ENCODE peak calls at places on chromosomes 12 and 14, in ten cellular contexts. One of them, this sample, is unnamed.

GRCh38 chr12:65881965-65882413 is 57.7 kb downstream of the HMGA2 start:
- DNase-seq in stimulated activated naive CD4-positive, alpha-beta T cell: no peak
- DNase-seq in NCI-H748 treated with DMSO at 0.1 percent for 48 hours: no peak
- DNase-seq in breast epithelium: peak; percentile 69
- DNase-seq in fibroblast of the aortic adventitia: peak; percentile 96
- DNase-seq in fibroblast of lung: peak; percentile 90
- DNase-seq in T-cell: no peak
- DNase-seq in EH: no peak
- DNase-seq in progenitor cell of endocrine pancreas: no peak
- DNase-seq in GM06990: no peak
- DNase-seq in this sample: peak; percentile 70

GRCh38 chr12:24476310-24476709 is 472.6 kb downstream of the BCAT1 start:
- DNase-seq in fibroblast of lung: no peak
- DNase-seq in GM06990: no peak
- DNase-seq in T-cell: no peak
- DNase-seq in EH: no peak
- DNase-seq in breast epithelium: no peak
- DNase-seq in fibroblast of the aortic adventitia: no peak
- DNase-seq in progenitor cell of endocrine pancreas: no peak
- DNase-seq in stimulated activated naive CD4-positive, alpha-beta T cell: no peak
- DNase-seq in NCI-H748 treated with DMSO at 0.1 percent for 48 hours: no peak
- DNase-seq in this sample: no peak

GRCh38 chr12:95473440-95473946 is 459 bp upstream of the METAP2 start:
- DNase-seq in breast epithelium: no peak
- DNase-seq in T-cell: no peak
- DNase-seq in EH: peak; percentile 55
- DNase-seq in stimulated activated naive CD4-positive, alpha-beta T cell: peak; percentile 58
- DNase-seq in progenitor cell of endocrine pancreas: no peak
- DNase-seq in fibroblast of the aortic adventitia: peak; percentile 57
- DNase-seq in NCI-H748 treated with DMSO at 0.1 percent for 48 hours: peak; percentile 57
- DNase-seq in fibroblast of lung: peak; percentile 61
- DNase-seq in GM06990: peak; percentile 9
- DNase-seq in this sample: peak; percentile 33

GRCh38 chr14:105455086-105455640 is 19.5 kb upstream of the CRIP2 start:
- DNase-seq in fibroblast of the aortic adventitia: no peak
- DNase-seq in fibroblast of lung: no peak
- DNase-seq in EH: no peak
- DNase-seq in T-cell: no peak
- DNase-seq in progenitor cell of endocrine pancreas: no peak
- DNase-seq in NCI-H748 treated with DMSO at 0.1 percent for 48 hours: no peak
- DNase-seq in stimulated activated naive CD4-positive, alpha-beta T cell: no peak
- DNase-seq in breast epithelium: no peak
- DNase-seq in GM06990: no peak
- DNase-seq in this sample: no peak

GRCh38 chr14:24463806-24464785 is 21.5 kb upstream of the SDR39U1 start:
- DNase-seq in NCI-H748 treated with DMSO at 0.1 percent for 48 hours: no peak
- DNase-seq in EH: no peak
- DNase-seq in T-cell: no peak
- DNase-seq in fibroblast of the aortic adventitia: no peak
- DNase-seq in breast epithelium: no peak
- DNase-seq in fibroblast of lung: no peak
- DNase-seq in stimulated activated naive CD4-positive, alpha-beta T cell: no peak
- DNase-seq in GM06990: no peak
- DNase-seq in progenitor cell of endocrine pancreas: no peak
- DNase-seq in this sample: no peak

GRCh38 chr14:50402965-50403364 is 6.3 kb upstream of the CDKL1 start:
- DNase-seq in EH: peak; percentile 44
- DNase-seq in progenitor cell of endocrine pancreas: no peak
- DNase-seq in GM06990: no peak
- DNase-seq in fibroblast of lung: no peak
- DNase-seq in NCI-H748 treated with DMSO at 0.1 percent for 48 hours: no peak
- DNase-seq in breast epithelium: no peak
- DNase-seq in stimulated activated naive CD4-positive, alpha-beta T cell: no peak
- DNase-seq in fibroblast of the aortic adventitia: no peak
- DNase-seq in T-cell: no peak
- DNase-seq in this sample: peak; percentile 26

GRCh38 chr14:105212541-105213305 is 31.6 kb upstream of the NUDT14 start:
- DNase-seq in breast epithelium: no peak
- DNase-seq in GM06990: no peak
- DNase-seq in fibroblast of lung: no peak
- DNase-seq in T-cell: no peak
- DNase-seq in stimulated activated naive CD4-positive, alpha-beta T cell: no peak
- DNase-seq in NCI-H748 treated with DMSO at 0.1 percent for 48 hours: no peak
- DNase-seq in progenitor cell of endocrine pancreas: no peak
- DNase-seq in fibroblast of the aortic adventitia: no peak
- DNase-seq in EH: no peak
- DNase-seq in this sample: no peak

GRCh38 chr14:72736348-72736747 is 157.6 kb downstream of the DPF3 start:
- DNase-seq in fibroblast of the aortic adventitia: peak; percentile 20
- DNase-seq in breast epithelium: no peak
- DNase-seq in fibroblast of lung: peak; percentile 84
- DNase-seq in progenitor cell of endocrine pancreas: no peak
- DNase-seq in T-cell: no peak
- DNase-seq in stimulated activated naive CD4-positive, alpha-beta T cell: no peak
- DNase-seq in EH: peak; percentile 91
- DNase-seq in NCI-H748 treated with DMSO at 0.1 percent for 48 hours: no peak
- DNase-seq in GM06990: no peak
- DNase-seq in this sample: peak; percentile 87

GRCh38 chr14:24639270-24639669 is 5.3 kb upstream of the GZMB start:
- DNase-seq in EH: no peak
- DNase-seq in GM06990: no peak
- DNase-seq in fibroblast of lung: no peak
- DNase-seq in breast epithelium: no peak
- DNase-seq in progenitor cell of endocrine pancreas: no peak
- DNase-seq in fibroblast of the aortic adventitia: no peak
- DNase-seq in T-cell: no peak
- DNase-seq in NCI-H748 treated with DMSO at 0.1 percent for 48 hours: no peak
- DNase-seq in stimulated activated naive CD4-positive, alpha-beta T cell: no peak
- DNase-seq in this sample: no peak

GRCh38 chr12:75783093-75783877 is 248.3 kb downstream of the PHLDA1 start:
- DNase-seq in fibroblast of the aortic adventitia: no peak
- DNase-seq in fibroblast of lung: peak; percentile 53
- DNase-seq in breast epithelium: no peak
- DNase-seq in GM06990: no peak
- DNase-seq in EH: no peak
- DNase-seq in progenitor cell of endocrine pancreas: no peak
- DNase-seq in stimulated activated naive CD4-positive, alpha-beta T cell: no peak
- DNase-seq in NCI-H748 treated with DMSO at 0.1 percent for 48 hours: no peak
- DNase-seq in T-cell: no peak
- DNase-seq in this sample: no peak

GRCh38 chr12:288687-289086 is 26.1 kb upstream of the SLC6A13 start:
- DNase-seq in T-cell: no peak
- DNase-seq in breast epithelium: no peak
- DNase-seq in fibroblast of lung: peak; percentile 14
- DNase-seq in stimulated activated naive CD4-positive, alpha-beta T cell: no peak
- DNase-seq in EH: peak; percentile 54
- DNase-seq in fibroblast of the aortic adventitia: peak; percentile 81
- DNase-seq in GM06990: no peak
- DNase-seq in progenitor cell of endocrine pancreas: no peak
- DNase-seq in NCI-H748 treated with DMSO at 0.1 percent for 48 hours: no peak
- DNase-seq in this sample: peak; percentile 55

GRCh38 chr12:5494343-5494742 is 62.4 kb downstream of the NTF3 start:
- DNase-seq in NCI-H748 treated with DMSO at 0.1 percent for 48 hours: no peak
- DNase-seq in breast epithelium: no peak
- DNase-seq in EH: no peak
- DNase-seq in fibroblast of the aortic adventitia: no peak
- DNase-seq in progenitor cell of endocrine pancreas: no peak
- DNase-seq in GM06990: no peak
- DNase-seq in T-cell: no peak
- DNase-seq in fibroblast of lung: no peak
- DNase-seq in stimulated activated naive CD4-positive, alpha-beta T cell: no peak
- DNase-seq in this sample: no peak

GRCh38 chr12:69994593-69995222 is 169.7 kb downstream of the MYRFL start:
- DNase-seq in progenitor cell of endocrine pancreas: no peak
- DNase-seq in breast epithelium: no peak
- DNase-seq in fibroblast of lung: no peak
- DNase-seq in GM06990: no peak
- DNase-seq in stimulated activated naive CD4-positive, alpha-beta T cell: no peak
- DNase-seq in T-cell: no peak
- DNase-seq in EH: no peak
- DNase-seq in fibroblast of the aortic adventitia: peak; percentile 15
- DNase-seq in NCI-H748 treated with DMSO at 0.1 percent for 48 hours: no peak
- DNase-seq in this sample: peak; percentile 42

GRCh38 chr12:121033625-121034349 is 5.3 kb downstream of the OASL start:
- DNase-seq in EH: peak; percentile 80
- DNase-seq in progenitor cell of endocrine pancreas: no peak
- DNase-seq in fibroblast of lung: peak; percentile 39
- DNase-seq in T-cell: peak; percentile 46
- DNase-seq in breast epithelium: no peak
- DNase-seq in fibroblast of the aortic adventitia: peak; percentile 17
- DNase-seq in GM06990: no peak
- DNase-seq in stimulated activated naive CD4-positive, alpha-beta T cell: no peak
- DNase-seq in NCI-H748 treated with DMSO at 0.1 percent for 48 hours: no peak
- DNase-seq in this sample: peak; percentile 34

GRCh38 chr12:46886541-46887041 is 60.8 kb upstream of the SLC38A4 start:
- DNase-seq in progenitor cell of endocrine pancreas: no peak
- DNase-seq in breast epithelium: no peak
- DNase-seq in NCI-H748 treated with DMSO at 0.1 percent for 48 hours: no peak
- DNase-seq in T-cell: no peak
- DNase-seq in GM06990: no peak
- DNase-seq in stimulated activated naive CD4-positive, alpha-beta T cell: no peak
- DNase-seq in EH: peak; percentile 87
- DNase-seq in fibroblast of lung: no peak
- DNase-seq in fibroblast of the aortic adventitia: peak; percentile 55
- DNase-seq in this sample: peak; percentile 52

GRCh38 chr12:104486416-104486815 is 29.7 kb downstream of the CHST11 start:
- DNase-seq in breast epithelium: no peak
- DNase-seq in NCI-H748 treated with DMSO at 0.1 percent for 48 hours: no peak
- DNase-seq in EH: no peak
- DNase-seq in fibroblast of lung: no peak
- DNase-seq in stimulated activated naive CD4-positive, alpha-beta T cell: no peak
- DNase-seq in T-cell: no peak
- DNase-seq in GM06990: no peak
- DNase-seq in progenitor cell of endocrine pancreas: no peak
- DNase-seq in fibroblast of the aortic adventitia: peak; percentile 31
- DNase-seq in this sample: no peak

GRCh38 chr12:56718167-56718566 is 6.9 kb downstream of the NACA start:
- DNase-seq in breast epithelium: no peak
- DNase-seq in EH: no peak
- DNase-seq in T-cell: no peak
- DNase-seq in fibroblast of the aortic adventitia: no peak
- DNase-seq in GM06990: peak; percentile 37
- DNase-seq in fibroblast of lung: no peak
- DNase-seq in progenitor cell of endocrine pancreas: no peak
- DNase-seq in NCI-H748 treated with DMSO at 0.1 percent for 48 hours: no peak
- DNase-seq in stimulated activated naive CD4-positive, alpha-beta T cell: no peak
- DNase-seq in this sample: no peak

GRCh38 chr12:47088021-47088944 is 8.5 kb upstream of the AMIGO2 start:
- DNase-seq in breast epithelium: no peak
- DNase-seq in fibroblast of lung: no peak
- DNase-seq in GM06990: no peak
- DNase-seq in fibroblast of the aortic adventitia: peak; percentile 70
- DNase-seq in NCI-H748 treated with DMSO at 0.1 percent for 48 hours: peak; percentile 97
- DNase-seq in T-cell: no peak
- DNase-seq in EH: peak; percentile 48
- DNase-seq in stimulated activated naive CD4-positive, alpha-beta T cell: no peak
- DNase-seq in progenitor cell of endocrine pancreas: no peak
- DNase-seq in this sample: peak; percentile 83

GRCh38 chr14:71166434-71166833 is 259.2 kb downstream of the PCNX1 start:
- DNase-seq in EH: peak; percentile 74
- DNase-seq in breast epithelium: no peak
- DNase-seq in T-cell: no peak
- DNase-seq in progenitor cell of endocrine pancreas: no peak
- DNase-seq in stimulated activated naive CD4-positive, alpha-beta T cell: no peak
- DNase-seq in NCI-H748 treated with DMSO at 0.1 percent for 48 hours: no peak
- DNase-seq in GM06990: no peak
- DNase-seq in fibroblast of the aortic adventitia: peak; percentile 86
- DNase-seq in fibroblast of lung: peak; percentile 70
- DNase-seq in this sample: peak; percentile 89

GRCh38 chr12:26691234-26691970 is 141.6 kb downstream of the ITPR2 start:
- DNase-seq in stimulated activated naive CD4-positive, alpha-beta T cell: no peak
- DNase-seq in EH: peak; percentile 97
- DNase-seq in breast epithelium: no peak
- DNase-seq in fibroblast of the aortic adventitia: peak; percentile 92
- DNase-seq in GM06990: no peak
- DNase-seq in NCI-H748 treated with DMSO at 0.1 percent for 48 hours: peak; percentile 42
- DNase-seq in fibroblast of lung: peak; percentile 93
- DNase-seq in progenitor cell of endocrine pancreas: no peak
- DNase-seq in T-cell: no peak
- DNase-seq in this sample: peak; percentile 99

GRCh38 chr12:80848858-80849257 is 88.9 kb downstream of the LIN7A start:
- DNase-seq in fibroblast of the aortic adventitia: no peak
- DNase-seq in T-cell: no peak
- DNase-seq in progenitor cell of endocrine pancreas: no peak
- DNase-seq in EH: no peak
- DNase-seq in breast epithelium: no peak
- DNase-seq in fibroblast of lung: no peak
- DNase-seq in GM06990: no peak
- DNase-seq in stimulated activated naive CD4-positive, alpha-beta T cell: no peak
- DNase-seq in NCI-H748 treated with DMSO at 0.1 percent for 48 hours: no peak
- DNase-seq in this sample: no peak

GRCh38 chr12:55736780-55737580 is 5.9 kb upstream of the GDF11 start:
- DNase-seq in EH: peak; percentile 73
- DNase-seq in GM06990: no peak
- DNase-seq in NCI-H748 treated with DMSO at 0.1 percent for 48 hours: peak; percentile 68
- DNase-seq in stimulated activated naive CD4-positive, alpha-beta T cell: no peak
- DNase-seq in T-cell: peak; percentile 45
- DNase-seq in progenitor cell of endocrine pancreas: peak; percentile 49
- DNase-seq in fibroblast of the aortic adventitia: peak; percentile 75
- DNase-seq in fibroblast of lung: peak; percentile 76
- DNase-seq in breast epithelium: peak; percentile 62
- DNase-seq in this sample: peak; percentile 71

GRCh38 chr14:75566321-75566720 is 12.1 kb upstream of the FLVCR2 start:
- DNase-seq in GM06990: no peak
- DNase-seq in EH: no peak
- DNase-seq in fibroblast of the aortic adventitia: no peak
- DNase-seq in breast epithelium: peak; percentile 61
- DNase-seq in progenitor cell of endocrine pancreas: no peak
- DNase-seq in fibroblast of lung: no peak
- DNase-seq in NCI-H748 treated with DMSO at 0.1 percent for 48 hours: no peak
- DNase-seq in T-cell: peak; percentile 45
- DNase-seq in stimulated activated naive CD4-positive, alpha-beta T cell: peak; percentile 66
- DNase-seq in this sample: no peak

GRCh38 chr14:77573964-77574363 is 42.5 kb downstream of the SPTLC2 start:
- DNase-seq in fibroblast of the aortic adventitia: no peak
- DNase-seq in stimulated activated naive CD4-positive, alpha-beta T cell: no peak
- DNase-seq in T-cell: no peak
- DNase-seq in fibroblast of lung: no peak
- DNase-seq in progenitor cell of endocrine pancreas: no peak
- DNase-seq in EH: no peak
- DNase-seq in GM06990: no peak
- DNase-seq in breast epithelium: no peak
- DNase-seq in NCI-H748 treated with DMSO at 0.1 percent for 48 hours: no peak
- DNase-seq in this sample: no peak

GRCh38 chr12:122459211-122459610 is 36.7 kb upstream of the CLIP1 start:
- DNase-seq in breast epithelium: no peak
- DNase-seq in NCI-H748 treated with DMSO at 0.1 percent for 48 hours: no peak
- DNase-seq in GM06990: no peak
- DNase-seq in EH: peak; percentile 38
- DNase-seq in fibroblast of lung: no peak
- DNase-seq in stimulated activated naive CD4-positive, alpha-beta T cell: no peak
- DNase-seq in progenitor cell of endocrine pancreas: no peak
- DNase-seq in T-cell: no peak
- DNase-seq in fibroblast of the aortic adventitia: no peak
- DNase-seq in this sample: no peak

GRCh38 chr14:89474464-89474863 is 57.4 kb upstream of the FOXN3 start:
- DNase-seq in EH: no peak
- DNase-seq in breast epithelium: no peak
- DNase-seq in fibroblast of lung: no peak
- DNase-seq in fibroblast of the aortic adventitia: no peak
- DNase-seq in GM06990: no peak
- DNase-seq in stimulated activated naive CD4-positive, alpha-beta T cell: no peak
- DNase-seq in NCI-H748 treated with DMSO at 0.1 percent for 48 hours: no peak
- DNase-seq in T-cell: no peak
- DNase-seq in progenitor cell of endocrine pancreas: no peak
- DNase-seq in this sample: no peak

This sample was measured in iris pigment epithelial cell.